ENCODE peak calls at places on chromosomes 12 and 14, in nine cellular contexts. U is A549, H is HCT116, T is GM23338, P is SK-N-SH, X is HepG2, F is K562, R is Panc1, W is GM12878. Z is an unnamed sample.

GRCh38 chr14:102020058-102020971 is 55.9 kb downstream of the DYNC1H1 start:
- DNase-seq in U (no peak), H (no peak), T (no peak), P (no peak), X (no peak), F (no peak), R (no peak), W (no peak), Z (peak; percentile 7)

GRCh38 chr12:122406701-122407154 is 15.7 kb downstream of the CLIP1 start:
- DNase-seq in U (no peak), H (no peak), T (no peak), P (no peak), X (peak; percentile 52), F (no peak), R (no peak), W (no peak), Z (no peak)

GRCh38 chr12:1429980-1430379 is 164.4 kb downstream of the FBXL14 start:
- DNase-seq in U (no peak), H (no peak), T (no peak), P (no peak), X (no peak), F (no peak), R (no peak), W (no peak), Z (peak; percentile 36)

GRCh38 chr14:64723691-64724577 is 19.7 kb downstream of the PLEKHG3 start:
- DNase-seq in U (no peak), H (no peak), T (no peak), P (no peak), X (no peak), F (no peak), R (no peak), W (no peak), Z (no peak)

GRCh38 chr12:116319316-116319715 is 41.8 kb upstream of the MED13L start:
- DNase-seq in U (no peak), H (no peak), T (no peak), P (no peak), X (no peak), F (no peak), R (no peak), W (no peak), Z (no peak)

GRCh38 chr12:19624401-19624930 is 185.2 kb downstream of the AEBP2 start:
- DNase-seq in U (no peak), H (no peak), T (no peak), P (no peak), X (no peak), F (no peak), R (no peak), W (no peak), Z (no peak)

GRCh38 chr12:9132008-9132535 is 16.4 kb upstream of the A2M start:
- DNase-seq in U (no peak), H (no peak), T (no peak), P (no peak), X (peak; percentile 100), F (no peak), R (no peak), W (no peak), Z (no peak)

GRCh38 chr12:5407457-5407856 is 24.5 kb upstream of the NTF3 start:
- DNase-seq in U (no peak), H (no peak), T (no peak), P (no peak), X (no peak), F (no peak), R (no peak), W (no peak), Z (no peak)

GRCh38 chr12:64653123-64653522 is 42.8 kb downstream of the RASSF3 start:
- DNase-seq in U (no peak), H (no peak), T (no peak), P (no peak), X (no peak), F (no peak), R (no peak), W (no peak), Z (no peak)

GRCh38 chr12:82896979-82897378 is 210.3 kb downstream of the TMTC2 start:
- DNase-seq in U (peak; percentile 28), H (peak; percentile 8), T (no peak), P (no peak), X (no peak), F (no peak), R (no peak), W (no peak), Z (no peak)

GRCh38 chr12:123043536-123044001 is 63.1 kb downstream of the ARL6IP4 start:
- DNase-seq in U (peak; percentile 83), H (peak; percentile 44), T (peak; percentile 71), P (peak; percentile 77), X (peak; percentile 60), F (no peak), R (peak; percentile 51), W (no peak), Z (no peak)

GRCh38 chr14:96514694-96515093 is 12.5 kb downstream of the PAPOLA start:
- DNase-seq in U (no peak), H (no peak), T (no peak), P (no peak), X (no peak), F (no peak), R (no peak), W (no peak), Z (no peak)

GRCh38 chr12:65497645-65498044 is 219.2 kb downstream of the MSRB3 start:
- DNase-seq in U (no peak), H (no peak), T (no peak), P (no peak), X (peak; percentile 9), F (no peak), R (no peak), W (no peak), Z (no peak)

GRCh38 chr12:69388371-69388770 is 28.8 kb downstream of the YEATS4 start:
- DNase-seq in U (peak; percentile 11), H (peak; percentile 34), T (no peak), P (peak; percentile 30), X (peak; percentile 43), F (no peak), R (no peak), W (no peak), Z (no peak)

GRCh38 chr14:63492391-63492790 is 50.8 kb downstream of the PPP2R5E start:
- DNase-seq in U (no peak), H (no peak), T (no peak), P (no peak), X (no peak), F (no peak), R (no peak), W (no peak), Z (no peak)

GRCh38 chr12:67147447-67147846 is 121.7 kb upstream of the CAND1 start:
- DNase-seq in U (no peak), H (no peak), T (no peak), P (no peak), X (no peak), F (no peak), R (no peak), W (no peak), Z (no peak)

GRCh38 chr12:103986823-103987222 is 21.2 kb downstream of the TDG start:
- DNase-seq in U (no peak), H (no peak), T (no peak), P (no peak), X (no peak), F (no peak), R (no peak), W (no peak), Z (no peak)

GRCh38 chr12:85823436-85824179 is 12.6 kb downstream of the RASSF9 start:
- DNase-seq in U (no peak), H (no peak), T (no peak), P (no peak), X (no peak), F (no peak), R (no peak), W (no peak), Z (no peak)

GRCh38 chr12:51872689-51872981 is 15.3 kb upstream of the ANKRD33 start:
- DNase-seq in U (no peak), H (no peak), T (no peak), P (no peak), X (no peak), F (no peak), R (no peak), W (no peak), Z (no peak)

GRCh38 chr12:124501080-124501642 is 66.3 kb downstream of the NCOR2 start:
- DNase-seq in U (no peak), H (no peak), T (no peak), P (no peak), X (no peak), F (no peak), R (no peak), W (no peak), Z (no peak)

DNA sequence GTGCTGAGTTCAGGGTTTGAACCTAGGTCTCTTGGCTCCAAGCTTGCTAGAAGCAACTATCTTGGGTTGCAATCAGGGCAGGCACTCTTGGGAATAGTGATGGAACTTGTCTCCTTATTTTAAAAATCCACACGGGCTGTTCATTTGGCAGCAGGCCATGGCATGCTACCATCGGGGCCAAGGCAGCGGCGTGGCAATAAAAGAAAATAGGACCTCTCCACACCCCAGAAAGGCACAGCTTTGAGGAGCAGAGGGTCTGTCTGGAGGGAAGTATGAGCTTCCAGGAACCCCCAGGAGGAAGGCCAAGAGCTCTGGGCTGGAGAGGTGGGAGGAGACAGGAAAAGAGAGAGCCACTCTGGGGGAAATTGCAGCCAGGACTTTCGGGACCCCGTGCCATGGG is 15.3 kb downstream of the RPS6KL1 start:
- DNase-seq in U (no peak), H (no peak), T (no peak), P (no peak), X (no peak), F (no peak), R (no peak), W (no peak), Z (no peak)
- TF ChIP-seq REST in U (no peak), H (no peak), T (no peak), P (no peak), X (no peak), F (no peak), R (no peak), W (no peak), Z (no peak)

DNA sequence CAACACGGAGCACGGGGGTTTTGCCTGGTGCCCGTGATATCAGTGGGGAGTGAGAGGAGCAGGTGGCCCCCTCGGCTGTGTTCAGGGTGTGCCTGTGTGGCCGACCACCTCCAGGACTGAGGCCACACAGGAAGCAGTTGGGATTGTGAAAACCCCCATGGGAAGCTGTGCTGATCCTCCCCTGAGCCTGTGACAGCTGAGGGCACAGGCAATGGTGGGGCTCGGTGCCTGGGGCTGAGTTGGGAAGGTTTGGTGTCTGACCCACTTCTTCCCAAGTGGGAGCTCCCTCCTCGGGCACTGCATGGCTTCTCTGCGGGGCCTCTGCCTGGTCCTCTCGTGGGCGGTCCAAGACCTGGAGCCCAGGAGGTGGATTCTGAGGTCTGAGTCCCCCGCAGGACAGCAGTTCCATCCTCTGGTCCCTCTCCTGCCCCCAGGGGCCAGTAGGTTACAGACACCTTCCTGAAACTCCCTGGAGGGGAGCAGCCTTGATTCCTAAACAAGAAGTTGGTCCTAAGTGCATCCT is 17.9 kb downstream of the PACS2 start:
- DNase-seq in U (no peak), H (no peak), T (no peak), P (no peak), X (no peak), F (no peak), R (no peak), W (no peak), Z (no peak)
- H3K27ac ChIP-seq in U (no peak overlapping the region), H (no peak overlapping the region), T (no peak overlapping the region), P (no peak overlapping the region), X (no peak overlapping the region), F (no peak overlapping the region), R (no peak overlapping the region), W (no peak overlapping the region), Z (no peak overlapping the region)

GRCh38 chr12:40033260-40033649 is 72.6 kb downstream of the SLC2A13 start:
- DNase-seq in U (no peak), H (no peak), T (peak; percentile 57), P (no peak), X (no peak), F (no peak), R (no peak), W (no peak), Z (no peak)
- TF ChIP-seq REST in U (no peak), H (no peak), T (no peak), P (no peak), X (no peak), F (no peak), R (no peak), W (no peak), Z (no peak)

GRCh38 chr14:45083622-45083978 is 316 bp upstream of the PRPF39 start:
- DNase-seq in U (no peak), H (no peak), T (no peak), P (no peak), X (no peak), F (no peak), R (no peak), W (no peak), Z (no peak)
- H3K27ac ChIP-seq in U (peak overlapping the region; percentile 86), H (no peak overlapping the region), T (no peak overlapping the region), P (no peak overlapping the region), X (no peak overlapping the region), F (peak overlapping the region; percentile 62), R (peak overlapping the region; percentile 94), W (peak overlapping the region; percentile 71), Z (peak overlapping the region; percentile 37)